ENCODE peak calls at places on chromosomes 11 and 22, in ten cellular contexts. V is dorsolateral prefrontal cortex; X is left ventricle myocardium inferior; C is PC-3; J is coronary artery; G is mammary epithelial cell; O is cardiac muscle cell; Y is fibroblast of lung; D is A549; U is CD8-positive, alpha-beta memory T cell. M is an unnamed sample.
A peak's percentile ranks its signal among the peaks of the same experiment; 100 is the strongest.

GRCh38 chr22:17305076-17305475 is 64.2 kb upstream of the CECR2 start:
- DNase-seq in V (no peak), X (no peak), C (no peak), J (no peak), G (no peak), O (no peak), Y (no peak), D (no peak), U (no peak), M (no peak)

GRCh38 chr11:2991477-2992233 is 474 bp downstream of the NAP1L4 start:
- DNase-seq in V (no peak), X (no peak), C (no peak), J (peak; percentile 80), G (peak; percentile 60), O (peak; percentile 86), Y (peak; percentile 38), D (peak; percentile 29), U (no peak), M (peak; percentile 22)

GRCh38 chr22:42427211-42427610 is 5.0 kb downstream of the NFAM1 start:
- DNase-seq in V (no peak), X (no peak), C (no peak), J (no peak), G (no peak), O (no peak), Y (no peak), D (no peak), U (no peak), M (no peak)

GRCh38 chr11:45109400-45109799 is 37.0 kb upstream of the PRDM11 start:
- DNase-seq in V (no peak), X (no peak), C (no peak), J (no peak), G (no peak), O (no peak), Y (no peak), D (no peak), U (no peak), M (no peak)

GRCh38 chr22:18078329-18079041 is 695 bp downstream of the PEX26 start:
- DNase-seq in V (no peak), X (no peak), C (peak; percentile 45), J (no peak), G (peak; percentile 51), O (no peak), Y (peak; percentile 26), D (peak; percentile 23), U (peak; percentile 58), M (peak; percentile 28)

GRCh38 chr11:2377511-2378443 is 667 bp downstream of the CD81 start:
- DNase-seq in V (peak; percentile 45), X (peak; percentile 75), C (peak; percentile 46), J (no peak), G (no peak), O (peak; percentile 68), Y (peak; percentile 54), D (peak; percentile 41), U (peak; percentile 78), M (peak; percentile 60)

GRCh38 chr11:121291896-121292502 is 572 bp upstream of the SC5D start:
- DNase-seq in V (no peak), X (no peak), C (peak; percentile 40), J (no peak), G (no peak), O (peak; percentile 43), Y (peak; percentile 13), D (no peak), U (no peak), M (no peak)

GRCh38 chr11:117519170-117519569 is 191.5 kb downstream of the CEP164 start:
- DNase-seq in V (no peak), X (no peak), C (no peak), J (no peak), G (no peak), O (peak; percentile 25), Y (no peak), D (no peak), U (no peak), M (no peak)

GRCh38 chr11:131217313-131218297 is 152.8 kb upstream of the NTM start:
- DNase-seq in V (no peak), X (no peak), C (peak; percentile 64), J (no peak), G (no peak), O (no peak), Y (no peak), D (no peak), U (no peak), M (no peak)

GRCh38 chr11:1852885-1853284 is at the start of gene LSP1:
- DNase-seq in V (no peak), X (no peak), C (no peak), J (no peak), G (no peak), O (no peak), Y (no peak), D (no peak), U (peak; percentile 93), M (no peak)

GRCh38 chr11:120748485-120748814 is 236.9 kb downstream of the GRIK4 start:
- DNase-seq in V (no peak), X (no peak), C (no peak), J (no peak), G (no peak), O (no peak), Y (no peak), D (no peak), U (no peak), M (no peak)

GRCh38 chr11:93031386-93031785 is 61.9 kb downstream of the MTNR1B start:
- DNase-seq in V (no peak), X (no peak), C (no peak), J (no peak), G (peak; percentile 97), O (no peak), Y (peak; percentile 92), D (no peak), U (no peak), M (no peak)

GRCh38 chr11:111935331-111936044 is 1.7 kb upstream of the DIXDC1 start:
- DNase-seq in V (no peak), X (no peak), C (no peak), J (no peak), G (no peak), O (no peak), Y (no peak), D (no peak), U (no peak), M (no peak)

DNA sequence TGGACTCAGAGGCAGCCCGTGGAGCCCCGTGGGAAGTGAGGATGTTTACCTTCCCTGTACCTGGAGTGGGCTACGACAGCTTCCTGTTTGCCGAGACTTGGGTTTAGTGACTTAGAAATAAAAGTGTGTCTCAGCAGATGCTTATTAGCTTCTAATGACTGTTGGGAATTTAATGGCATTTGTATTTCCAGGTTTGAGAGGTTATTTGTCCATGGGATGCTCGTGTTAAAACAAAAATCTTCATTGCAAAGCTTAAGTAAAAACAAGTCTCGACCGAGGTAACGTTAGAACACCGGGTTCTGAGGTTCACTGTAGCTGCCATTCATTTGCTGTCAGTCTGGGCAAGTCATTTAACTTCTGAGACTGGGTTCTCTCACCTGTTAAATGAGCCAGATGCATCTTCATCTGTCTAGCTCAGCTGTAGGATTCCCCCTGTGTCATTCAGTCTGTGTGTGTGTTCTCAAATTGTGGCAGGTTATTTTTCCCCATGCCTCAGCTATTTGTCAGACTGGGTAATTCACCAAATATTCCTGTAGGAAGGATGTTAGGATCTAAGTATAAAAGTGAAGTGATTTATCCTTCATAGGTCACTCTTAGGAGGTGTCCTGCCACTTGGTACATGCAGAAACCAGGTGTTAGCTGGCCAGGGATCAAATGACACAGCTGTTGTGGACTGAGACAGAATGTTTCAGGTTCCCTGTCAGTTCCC is 790 bp downstream of the EI24 start:
- DNase-seq in V (no peak), X (no peak), C (peak; percentile 39), J (no peak), G (peak; percentile 44), O (no peak), Y (peak; percentile 13), D (no peak), U (no peak), M (no peak)
- H3K27ac ChIP-seq in V (peak overlapping the region; percentile 43), X (peak overlapping the region; percentile 90), C (peak overlapping the region; percentile 48), J (peak overlapping the region; percentile 78), G (peak overlapping the region; percentile 78), O (peak overlapping the region; percentile 73), Y (peak overlapping the region; percentile 88), D (peak overlapping the region; percentile 94), U (peak overlapping the region; percentile 89), M (peak overlapping the region; percentile 60)

GRCh38 chr11:72238040-72238450 is 5.9 kb downstream of the PHOX2A start:
- DNase-seq in V (no peak), X (no peak), C (peak; percentile 56), J (no peak), G (peak; percentile 19), O (peak; percentile 84), Y (peak; percentile 61), D (peak; percentile 92), U (peak; percentile 56), M (no peak)
- H3K4me3 ChIP-seq in V (no peak overlapping the region), X (no peak overlapping the region), C (no peak overlapping the region), J (no peak overlapping the region), G (no peak overlapping the region), O (no peak overlapping the region), Y (no peak overlapping the region), D (no peak overlapping the region), U (no peak overlapping the region), M (no peak overlapping the region)

GRCh38 chr22:38228873-38229740 is 27.3 kb downstream of the MAFF start:
- DNase-seq in V (no peak), X (no peak), C (peak; percentile 86), J (no peak), G (peak; percentile 88), O (no peak), Y (peak; percentile 73), D (peak; percentile 42), U (no peak), M (peak; percentile 34)
- H3K27ac ChIP-seq in V (peak overlapping the region; percentile 93), X (peak overlapping the region; percentile 86), C (peak overlapping the region; percentile 98), J (peak overlapping the region; percentile 82), G (peak overlapping the region; percentile 93), O (no peak overlapping the region), Y (peak overlapping the region; percentile 66), D (peak overlapping the region; percentile 95), U (no peak overlapping the region), M (peak overlapping the region; percentile 59)

GRCh38 chr11:63875506-63875905 is 36.6 kb downstream of the MARK2 start:
- DNase-seq in V (no peak), X (no peak), C (no peak), J (no peak), G (no peak), O (no peak), Y (no peak), D (no peak), U (no peak), M (peak; percentile 81)

GRCh38 chr11:63872833-63873201 is 33.9 kb downstream of the MARK2 start:
- DNase-seq in V (no peak), X (no peak), C (no peak), J (no peak), G (no peak), O (no peak), Y (no peak), D (no peak), U (no peak), M (no peak)

GRCh38 chr11:63876616-63877015 is 37.7 kb downstream of the MARK2 start:
- DNase-seq in V (no peak), X (no peak), C (no peak), J (no peak), G (no peak), O (no peak), Y (no peak), D (no peak), U (no peak), M (no peak)

GRCh38 chr11:63873381-63873780 is 34.5 kb downstream of the MARK2 start:
- DNase-seq in V (no peak), X (no peak), C (no peak), J (no peak), G (no peak), O (no peak), Y (no peak), D (no peak), U (no peak), M (no peak)

DNA sequence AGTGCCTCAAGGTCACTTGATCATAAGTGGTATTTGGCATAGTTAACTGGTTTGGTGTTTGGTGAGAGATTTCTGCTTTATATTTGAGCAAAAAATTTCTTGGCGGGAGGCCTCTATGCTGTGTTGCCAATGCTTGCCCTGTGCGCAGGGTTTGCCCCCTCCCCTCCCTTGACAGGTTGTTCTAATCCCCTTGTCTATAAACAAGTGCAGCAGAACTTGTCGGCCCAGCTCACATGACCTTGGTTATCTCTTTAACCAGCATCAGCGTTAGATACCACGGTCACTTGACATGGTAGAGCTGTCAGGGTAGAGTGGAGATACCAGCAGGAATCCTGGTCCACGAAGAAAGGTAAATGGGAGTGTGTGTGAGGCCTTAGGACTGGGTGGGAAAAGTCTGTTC is 35.6 kb downstream of the MARK2 start:
- DNase-seq in V (no peak), X (peak; percentile 39), C (no peak), J (no peak), G (no peak), O (peak; percentile 78), Y (no peak), D (no peak), U (no peak), M (no peak)
- H3K4me3 ChIP-seq in V (no peak overlapping the region), X (peak overlapping the region; percentile 8), C (no peak overlapping the region), J (no peak overlapping the region), G (no peak overlapping the region), O (no peak overlapping the region), Y (no peak overlapping the region), D (no peak overlapping the region), U (no peak overlapping the region), M (no peak overlapping the region)

M was measured in SJCRH30.